ENCODE peak calls at places on chromosomes 5 and 9, in seven cellular contexts. One of them, this sample, is unnamed.

GRCh38 chr5:173923236-173924104 is 35.3 kb downstream of the CPEB4 start:
- DNase-seq in AG10803: peak; percentile 49
- DNase-seq in EH: peak; percentile 80
- DNase-seq in esophagus muscularis mucosa: no peak
- DNase-seq in stomach: no peak
- DNase-seq in iPS-NIHi11: no peak
- DNase-seq in amniotic epithelial cell: peak; percentile 58
- DNase-seq in this sample: no peak

GRCh38 chr9:738209-738915 is 103.1 kb upstream of the DMRT1 start:
- DNase-seq in esophagus muscularis mucosa: no peak
- DNase-seq in stomach: no peak
- DNase-seq in AG10803: peak; percentile 95
- DNase-seq in iPS-NIHi11: no peak
- DNase-seq in amniotic epithelial cell: peak; percentile 95
- DNase-seq in EH: peak; percentile 98
- DNase-seq in this sample: no peak

GRCh38 chr5:43121565-43122484 is 1.1 kb downstream of the ZNF131 start:
- DNase-seq in stomach: no peak
- DNase-seq in EH: peak; percentile 71
- DNase-seq in iPS-NIHi11: peak; percentile 11
- DNase-seq in amniotic epithelial cell: peak; percentile 51
- DNase-seq in AG10803: peak; percentile 56
- DNase-seq in esophagus muscularis mucosa: peak; percentile 94
- DNase-seq in this sample: no peak

GRCh38 chr9:101299901-101300300 is 84.9 kb downstream of the BAAT start:
- DNase-seq in amniotic epithelial cell: no peak
- DNase-seq in iPS-NIHi11: no peak
- DNase-seq in esophagus muscularis mucosa: no peak
- DNase-seq in EH: no peak
- DNase-seq in AG10803: no peak
- DNase-seq in stomach: no peak
- DNase-seq in this sample: no peak

GRCh38 chr9:109779711-109780452 is at the start of gene PALM2AKAP2:
- DNase-seq in stomach: no peak
- DNase-seq in esophagus muscularis mucosa: peak; percentile 89
- DNase-seq in AG10803: peak; percentile 73
- DNase-seq in amniotic epithelial cell: peak; percentile 24
- DNase-seq in EH: peak; percentile 83
- DNase-seq in iPS-NIHi11: peak; percentile 87
- DNase-seq in this sample: peak; percentile 76

GRCh38 chr5:58469895-58470294 is 10.0 kb upstream of the PLK2 start:
- DNase-seq in iPS-NIHi11: no peak
- DNase-seq in stomach: no peak
- DNase-seq in AG10803: no peak
- DNase-seq in amniotic epithelial cell: no peak
- DNase-seq in esophagus muscularis mucosa: no peak
- DNase-seq in EH: no peak
- DNase-seq in this sample: no peak

GRCh38 chr9:15999422-16000339 is 446.8 kb downstream of the CCDC171 start:
- DNase-seq in amniotic epithelial cell: peak; percentile 93
- DNase-seq in stomach: no peak
- DNase-seq in EH: peak; percentile 96
- DNase-seq in AG10803: peak; percentile 89
- DNase-seq in iPS-NIHi11: no peak
- DNase-seq in esophagus muscularis mucosa: no peak
- DNase-seq in this sample: no peak

GRCh38 chr5:32709789-32710334 is 1.3 kb upstream of the NPR3 start:
- DNase-seq in esophagus muscularis mucosa: no peak
- DNase-seq in AG10803: peak; percentile 81
- DNase-seq in EH: peak; percentile 86
- DNase-seq in iPS-NIHi11: peak; percentile 76
- DNase-seq in amniotic epithelial cell: peak; percentile 71
- DNase-seq in stomach: peak; percentile 47
- DNase-seq in this sample: peak; percentile 78

GRCh38 chr5:34626751-34627150 is 29.4 kb upstream of the RAI14 start:
- DNase-seq in EH: no peak
- DNase-seq in stomach: no peak
- DNase-seq in esophagus muscularis mucosa: no peak
- DNase-seq in AG10803: no peak
- DNase-seq in iPS-NIHi11: no peak
- DNase-seq in amniotic epithelial cell: peak; percentile 69
- DNase-seq in this sample: no peak

GRCh38 chr5:32092938-32093812 is 80.9 kb downstream of the GOLPH3 start:
- DNase-seq in amniotic epithelial cell: peak; percentile 72
- DNase-seq in esophagus muscularis mucosa: peak; percentile 91
- DNase-seq in iPS-NIHi11: peak; percentile 83
- DNase-seq in AG10803: peak; percentile 71
- DNase-seq in EH: peak; percentile 76
- DNase-seq in stomach: peak; percentile 63
- DNase-seq in this sample: peak; percentile 77

GRCh38 chr5:10387690-10388089 is 34.2 kb downstream of the MARCHF6 start:
- DNase-seq in stomach: no peak
- DNase-seq in AG10803: peak; percentile 60
- DNase-seq in esophagus muscularis mucosa: no peak
- DNase-seq in amniotic epithelial cell: peak; percentile 87
- DNase-seq in iPS-NIHi11: no peak
- DNase-seq in EH: peak; percentile 68
- DNase-seq in this sample: no peak

GRCh38 chr5:124528838-124529237 is 217.6 kb downstream of the ZNF608 start:
- DNase-seq in stomach: no peak
- DNase-seq in amniotic epithelial cell: peak; percentile 83
- DNase-seq in esophagus muscularis mucosa: no peak
- DNase-seq in AG10803: no peak
- DNase-seq in iPS-NIHi11: no peak
- DNase-seq in EH: no peak
- DNase-seq in this sample: no peak

GRCh38 chr5:143605403-143606005 is 202.0 kb upstream of the NR3C1 start:
- DNase-seq in amniotic epithelial cell: no peak
- DNase-seq in esophagus muscularis mucosa: peak; percentile 84
- DNase-seq in AG10803: peak; percentile 48
- DNase-seq in iPS-NIHi11: no peak
- DNase-seq in EH: peak; percentile 72
- DNase-seq in stomach: no peak
- DNase-seq in this sample: no peak

GRCh38 chr9:97041898-97042297 is 3.0 kb upstream of the CTSV start:
- DNase-seq in EH: no peak
- DNase-seq in stomach: no peak
- DNase-seq in amniotic epithelial cell: no peak
- DNase-seq in AG10803: no peak
- DNase-seq in esophagus muscularis mucosa: no peak
- DNase-seq in iPS-NIHi11: no peak
- DNase-seq in this sample: no peak

GRCh38 chr9:3880851-3881250 is 355.1 kb upstream of the RFX3 start:
- DNase-seq in amniotic epithelial cell: peak; percentile 96
- DNase-seq in iPS-NIHi11: no peak
- DNase-seq in EH: peak; percentile 89
- DNase-seq in stomach: no peak
- DNase-seq in AG10803: peak; percentile 96
- DNase-seq in esophagus muscularis mucosa: no peak
- DNase-seq in this sample: no peak

GRCh38 chr5:34511915-34512314 is 144.2 kb upstream of the RAI14 start:
- DNase-seq in AG10803: no peak
- DNase-seq in iPS-NIHi11: no peak
- DNase-seq in amniotic epithelial cell: peak; percentile 38
- DNase-seq in esophagus muscularis mucosa: no peak
- DNase-seq in EH: no peak
- DNase-seq in stomach: no peak
- DNase-seq in this sample: no peak

GRCh38 chr5:37120270-37120669 is 128.9 kb downstream of the CPLANE1 start:
- DNase-seq in EH: no peak
- DNase-seq in stomach: no peak
- DNase-seq in amniotic epithelial cell: no peak
- DNase-seq in esophagus muscularis mucosa: no peak
- DNase-seq in iPS-NIHi11: no peak
- DNase-seq in AG10803: no peak
- DNase-seq in this sample: no peak

GRCh38 chr5:95668728-95669127 is 14.1 kb downstream of the SPATA9 start:
- DNase-seq in stomach: no peak
- DNase-seq in AG10803: no peak
- DNase-seq in amniotic epithelial cell: peak; percentile 47
- DNase-seq in EH: no peak
- DNase-seq in esophagus muscularis mucosa: no peak
- DNase-seq in iPS-NIHi11: no peak
- DNase-seq in this sample: no peak

GRCh38 chr5:123673107-123673506 is 161.1 kb downstream of the CSNK1G3 start:
- DNase-seq in EH: no peak
- DNase-seq in AG10803: peak; percentile 55
- DNase-seq in iPS-NIHi11: peak; percentile 28
- DNase-seq in amniotic epithelial cell: peak; percentile 6
- DNase-seq in esophagus muscularis mucosa: no peak
- DNase-seq in stomach: no peak
- DNase-seq in this sample: no peak

GRCh38 chr9:129688285-129689043 is 23.0 kb downstream of the PRRX2 start:
- DNase-seq in esophagus muscularis mucosa: no peak
- DNase-seq in AG10803: no peak
- DNase-seq in EH: no peak
- DNase-seq in amniotic epithelial cell: no peak
- DNase-seq in stomach: no peak
- DNase-seq in iPS-NIHi11: no peak
- DNase-seq in this sample: no peak

GRCh38 chr9:92947268-92948031 is at the start of gene FGD3:
- DNase-seq in iPS-NIHi11: peak; percentile 75
- DNase-seq in EH: no peak
- DNase-seq in amniotic epithelial cell: no peak
- DNase-seq in stomach: peak; percentile 43
- DNase-seq in AG10803: no peak
- DNase-seq in esophagus muscularis mucosa: no peak
- DNase-seq in this sample: no peak

GRCh38 chr5:108661030-108661429 is 86.7 kb upstream of the FER start:
- DNase-seq in EH: no peak
- DNase-seq in iPS-NIHi11: no peak
- DNase-seq in AG10803: no peak
- DNase-seq in stomach: no peak
- DNase-seq in amniotic epithelial cell: no peak
- DNase-seq in esophagus muscularis mucosa: no peak
- DNase-seq in this sample: no peak

GRCh38 chr5:115583474-115583873 is 18.8 kb downstream of the TICAM2 start:
- DNase-seq in esophagus muscularis mucosa: no peak
- DNase-seq in iPS-NIHi11: no peak
- DNase-seq in AG10803: peak; percentile 90
- DNase-seq in amniotic epithelial cell: peak; percentile 93
- DNase-seq in stomach: no peak
- DNase-seq in EH: peak; percentile 99
- DNase-seq in this sample: no peak

GRCh38 chr5:159135896-159136531 is 36.3 kb upstream of the EBF1 start:
- DNase-seq in esophagus muscularis mucosa: no peak
- DNase-seq in AG10803: peak; percentile 52
- DNase-seq in iPS-NIHi11: no peak
- DNase-seq in amniotic epithelial cell: peak; percentile 24
- DNase-seq in stomach: no peak
- DNase-seq in EH: peak; percentile 75
- DNase-seq in this sample: no peak

GRCh38 chr9:68507098-68507795 is 33.4 kb downstream of the TMEM252 start:
- DNase-seq in EH: peak; percentile 30
- DNase-seq in iPS-NIHi11: no peak
- DNase-seq in amniotic epithelial cell: peak; percentile 26
- DNase-seq in AG10803: peak; percentile 31
- DNase-seq in stomach: no peak
- DNase-seq in esophagus muscularis mucosa: no peak
- DNase-seq in this sample: no peak

GRCh38 chr9:113307401-113307975 is 4.3 kb upstream of the RNF183 start:
- DNase-seq in iPS-NIHi11: no peak
- DNase-seq in stomach: no peak
- DNase-seq in AG10803: no peak
- DNase-seq in esophagus muscularis mucosa: no peak
- DNase-seq in EH: no peak
- DNase-seq in amniotic epithelial cell: no peak
- DNase-seq in this sample: no peak

GRCh38 chr5:132267931-132268501 is 10.5 kb downstream of the PDLIM4 start:
- DNase-seq in AG10803: no peak
- DNase-seq in amniotic epithelial cell: no peak
- DNase-seq in EH: no peak
- DNase-seq in stomach: no peak
- DNase-seq in iPS-NIHi11: no peak
- DNase-seq in esophagus muscularis mucosa: no peak
- DNase-seq in this sample: no peak

GRCh38 chr9:73037613-73038012 is 84.8 kb upstream of the ALDH1A1 start:
- DNase-seq in EH: peak; percentile 52
- DNase-seq in esophagus muscularis mucosa: no peak
- DNase-seq in AG10803: peak; percentile 40
- DNase-seq in iPS-NIHi11: no peak
- DNase-seq in amniotic epithelial cell: peak; percentile 56
- DNase-seq in stomach: no peak
- DNase-seq in this sample: no peak

GRCh38 chr5:135222771-135223170 is 176.3 kb downstream of the MACROH2A1 start:
- DNase-seq in EH: no peak
- DNase-seq in esophagus muscularis mucosa: no peak
- DNase-seq in stomach: peak; percentile 5
- DNase-seq in amniotic epithelial cell: no peak
- DNase-seq in iPS-NIHi11: no peak
- DNase-seq in AG10803: no peak
- DNase-seq in this sample: no peak

GRCh38 chr5:83026930-83027687 is 50.1 kb downstream of the TMEM167A start:
- DNase-seq in EH: no peak
- DNase-seq in stomach: no peak
- DNase-seq in esophagus muscularis mucosa: no peak
- DNase-seq in amniotic epithelial cell: no peak
- DNase-seq in iPS-NIHi11: peak; percentile 61
- DNase-seq in AG10803: no peak
- DNase-seq in this sample: peak; percentile 19

GRCh38 chr5:32831630-32832029 is 120.5 kb downstream of the NPR3 start:
- DNase-seq in AG10803: no peak
- DNase-seq in stomach: no peak
- DNase-seq in iPS-NIHi11: no peak
- DNase-seq in amniotic epithelial cell: no peak
- DNase-seq in EH: peak; percentile 18
- DNase-seq in esophagus muscularis mucosa: no peak
- DNase-seq in this sample: no peak

GRCh38 chr9:130425741-130426466 is 18.9 kb upstream of the ASS1 start:
- DNase-seq in iPS-NIHi11: no peak
- DNase-seq in amniotic epithelial cell: no peak
- DNase-seq in EH: no peak
- DNase-seq in esophagus muscularis mucosa: no peak
- DNase-seq in stomach: no peak
- DNase-seq in AG10803: no peak
- DNase-seq in this sample: no peak

GRCh38 chr5:16626696-16627264 is 10.0 kb upstream of the RETREG1 start:
- DNase-seq in stomach: no peak
- DNase-seq in iPS-NIHi11: no peak
- DNase-seq in AG10803: peak; percentile 7
- DNase-seq in amniotic epithelial cell: peak; percentile 51
- DNase-seq in esophagus muscularis mucosa: no peak
- DNase-seq in EH: no peak
- DNase-seq in this sample: no peak

GRCh38 chr5:9513825-9514224 is 32.0 kb downstream of the SEMA5A start:
- DNase-seq in AG10803: peak; percentile 50
- DNase-seq in EH: peak; percentile 61
- DNase-seq in amniotic epithelial cell: peak; percentile 46
- DNase-seq in iPS-NIHi11: peak; percentile 14
- DNase-seq in stomach: no peak
- DNase-seq in esophagus muscularis mucosa: no peak
- DNase-seq in this sample: peak; percentile 15

GRCh38 chr5:81779935-81780266 is 29.0 kb upstream of the SSBP2 start:
- DNase-seq in esophagus muscularis mucosa: no peak
- DNase-seq in EH: no peak
- DNase-seq in amniotic epithelial cell: no peak
- DNase-seq in iPS-NIHi11: no peak
- DNase-seq in AG10803: no peak
- DNase-seq in stomach: no peak
- DNase-seq in this sample: no peak

GRCh38 chr9:79023134-79023577 is 548.6 kb upstream of the TLE4 start:
- DNase-seq in iPS-NIHi11: no peak
- DNase-seq in esophagus muscularis mucosa: no peak
- DNase-seq in stomach: no peak
- DNase-seq in AG10803: peak; percentile 95
- DNase-seq in amniotic epithelial cell: peak; percentile 89
- DNase-seq in EH: peak; percentile 97
- DNase-seq in this sample: no peak

GRCh38 chr9:95724253-95724991 is 151.1 kb upstream of the ERCC6L2 start:
- DNase-seq in esophagus muscularis mucosa: no peak
- DNase-seq in EH: no peak
- DNase-seq in AG10803: no peak
- DNase-seq in stomach: no peak
- DNase-seq in iPS-NIHi11: no peak
- DNase-seq in amniotic epithelial cell: no peak
- DNase-seq in this sample: no peak